ENCODE peak calls at places on chromosome 1, in six cellular contexts. One of them, this sample, is unnamed.

GRCh38 chr1:184775329-184775728 is 20.7 kb upstream of the EDEM3 start:
- DNase-seq in HCT116: no peak
- DNase-seq in HepG2: no peak
- DNase-seq in WTC11: no peak
- DNase-seq in K562: no peak
- DNase-seq in GM12878: no peak
- DNase-seq in this sample: no peak

GRCh38 chr1:86205741-86206140 is 49.2 kb upstream of the COL24A1 start:
- DNase-seq in K562: no peak
- DNase-seq in GM12878: no peak
- DNase-seq in HCT116: no peak
- DNase-seq in WTC11: no peak
- DNase-seq in HepG2: no peak
- DNase-seq in this sample: no peak

GRCh38 chr1:42926235-42926869 is 32.3 kb downstream of the SLC2A1 start:
- DNase-seq in GM12878: no peak
- DNase-seq in WTC11: no peak
- DNase-seq in HCT116: no peak
- DNase-seq in K562: no peak
- DNase-seq in HepG2: no peak
- DNase-seq in this sample: no peak

GRCh38 chr1:55585402-55585792 is 370.2 kb upstream of the USP24 start:
- DNase-seq in WTC11: no peak
- DNase-seq in K562: no peak
- DNase-seq in HCT116: no peak
- DNase-seq in GM12878: no peak
- DNase-seq in HepG2: no peak
- DNase-seq in this sample: no peak

GRCh38 chr1:214404154-214404553 is 123.2 kb downstream of the SMYD2 start:
- DNase-seq in GM12878: peak; percentile 12
- DNase-seq in HCT116: no peak
- DNase-seq in WTC11: no peak
- DNase-seq in K562: no peak
- DNase-seq in HepG2: no peak
- DNase-seq in this sample: no peak

GRCh38 chr1:92853299-92853698 is 21.5 kb downstream of the RPL5 start:
- DNase-seq in GM12878: no peak
- DNase-seq in HCT116: no peak
- DNase-seq in K562: no peak
- DNase-seq in HepG2: no peak
- DNase-seq in WTC11: no peak
- DNase-seq in this sample: no peak

GRCh38 chr1:109906160-109906838 is 4.3 kb upstream of the CSF1 start:
- DNase-seq in WTC11: no peak
- DNase-seq in HepG2: no peak
- DNase-seq in K562: no peak
- DNase-seq in GM12878: peak; percentile 61
- DNase-seq in HCT116: no peak
- DNase-seq in this sample: no peak

GRCh38 chr1:31155216-31155806 is 84.4 kb downstream of the NKAIN1 start:
- DNase-seq in WTC11: peak; percentile 76
- DNase-seq in HCT116: no peak
- DNase-seq in GM12878: no peak
- DNase-seq in K562: peak; percentile 90
- DNase-seq in HepG2: peak; percentile 65
- DNase-seq in this sample: peak; percentile 69

GRCh38 chr1:1431006-1431844 is 4.3 kb upstream of the VWA1 start:
- DNase-seq in GM12878: no peak
- DNase-seq in HCT116: no peak
- DNase-seq in WTC11: no peak
- DNase-seq in HepG2: peak; percentile 53
- DNase-seq in K562: no peak
- DNase-seq in this sample: no peak

GRCh38 chr1:1429671-1430073 is 5.8 kb upstream of the VWA1 start:
- DNase-seq in GM12878: no peak
- DNase-seq in K562: peak; percentile 32
- DNase-seq in HCT116: no peak
- DNase-seq in HepG2: peak; percentile 71
- DNase-seq in WTC11: no peak
- DNase-seq in this sample: peak; percentile 10

GRCh38 chr1:1431845-1432565 is 3.5 kb upstream of the VWA1 start:
- DNase-seq in HepG2: peak; percentile 87
- DNase-seq in GM12878: no peak
- DNase-seq in K562: no peak
- DNase-seq in HCT116: no peak
- DNase-seq in WTC11: peak; percentile 25
- DNase-seq in this sample: no peak

GRCh38 chr1:1428174-1428573 is 7.1 kb upstream of the ANKRD65 start:
- DNase-seq in K562: no peak
- DNase-seq in WTC11: no peak
- DNase-seq in HCT116: no peak
- DNase-seq in HepG2: no peak
- DNase-seq in GM12878: no peak
- DNase-seq in this sample: peak; percentile 5

DNA sequence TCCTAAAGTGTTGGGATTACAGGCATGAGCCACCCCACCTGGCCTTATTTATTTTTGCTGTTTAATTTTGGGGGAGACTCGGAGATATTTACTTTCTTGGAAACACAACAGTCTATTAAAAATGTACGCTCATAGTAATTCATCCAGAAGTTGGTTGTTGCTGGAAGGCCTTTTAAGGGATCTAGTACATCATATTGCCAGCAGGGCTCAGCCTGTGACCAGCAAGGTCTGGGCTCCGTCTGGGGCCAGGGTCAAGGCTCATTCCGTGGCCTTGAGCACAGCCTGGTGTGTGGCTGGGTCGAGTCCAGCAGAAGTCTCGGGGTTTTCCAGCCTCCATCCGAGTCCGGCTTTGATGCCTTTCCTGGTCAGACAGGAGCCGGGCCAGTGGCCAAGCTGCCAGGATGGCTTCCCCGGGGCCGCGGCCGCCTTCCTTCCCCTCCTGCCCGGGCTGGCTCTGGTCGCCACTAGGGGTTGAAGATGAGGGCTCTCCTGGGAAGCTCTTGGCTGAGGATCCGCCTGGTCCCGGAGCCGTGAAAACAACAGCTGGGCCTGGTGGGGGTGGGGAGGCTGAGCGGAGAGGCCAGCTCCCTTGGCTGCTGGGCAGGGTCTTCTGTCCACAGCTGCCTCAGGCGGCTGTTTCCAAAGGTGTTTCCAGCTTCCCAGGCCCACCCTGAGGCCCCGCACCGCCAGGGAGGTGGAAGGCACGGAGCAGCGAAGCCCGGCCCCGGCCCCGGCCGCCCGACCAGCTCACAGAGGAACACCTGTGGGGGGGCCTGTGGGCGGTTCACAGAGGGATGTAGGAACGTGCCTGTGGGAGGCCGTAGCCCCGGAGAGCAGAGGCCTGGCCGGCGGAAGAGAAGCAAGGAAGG is 5.1 kb upstream of the VWA1 start:
- DNase-seq in GM12878: no peak
- DNase-seq in K562: peak; percentile 28
- DNase-seq in WTC11: peak; percentile 62
- DNase-seq in HCT116: no peak
- DNase-seq in HepG2: peak; percentile 53
- DNase-seq in this sample: peak; percentile 32
- TF ChIP-seq SP1 in GM12878: no peak
- TF ChIP-seq SP1 in K562: no peak
- TF ChIP-seq SP1 in WTC11: peak; percentile 28
- TF ChIP-seq SP1 in HCT116: no peak
- TF ChIP-seq SP1 in HepG2: no peak
- TF ChIP-seq SP1 in this sample: no peak

GRCh38 chr1:221227460-221227859 is 348.2 kb downstream of the HLX start:
- DNase-seq in WTC11: no peak
- DNase-seq in HCT116: no peak
- DNase-seq in HepG2: no peak
- DNase-seq in K562: no peak
- DNase-seq in GM12878: no peak
- DNase-seq in this sample: no peak
- TF ChIP-seq SP1 in WTC11: no peak
- TF ChIP-seq SP1 in HCT116: no peak
- TF ChIP-seq SP1 in HepG2: no peak
- TF ChIP-seq SP1 in K562: no peak
- TF ChIP-seq SP1 in GM12878: no peak
- TF ChIP-seq SP1 in this sample: no peak

GRCh38 chr1:67134692-67135091 is at the start of gene C1orf141:
- DNase-seq in GM12878: no peak
- DNase-seq in HCT116: no peak
- DNase-seq in HepG2: no peak
- DNase-seq in K562: no peak
- DNase-seq in WTC11: peak; percentile 62
- DNase-seq in this sample: no peak
- TF ChIP-seq SP1 in GM12878: no peak
- TF ChIP-seq SP1 in HCT116: no peak
- TF ChIP-seq SP1 in HepG2: no peak
- TF ChIP-seq SP1 in K562: no peak
- TF ChIP-seq SP1 in WTC11: no peak
- TF ChIP-seq SP1 in this sample: no peak

DNA sequence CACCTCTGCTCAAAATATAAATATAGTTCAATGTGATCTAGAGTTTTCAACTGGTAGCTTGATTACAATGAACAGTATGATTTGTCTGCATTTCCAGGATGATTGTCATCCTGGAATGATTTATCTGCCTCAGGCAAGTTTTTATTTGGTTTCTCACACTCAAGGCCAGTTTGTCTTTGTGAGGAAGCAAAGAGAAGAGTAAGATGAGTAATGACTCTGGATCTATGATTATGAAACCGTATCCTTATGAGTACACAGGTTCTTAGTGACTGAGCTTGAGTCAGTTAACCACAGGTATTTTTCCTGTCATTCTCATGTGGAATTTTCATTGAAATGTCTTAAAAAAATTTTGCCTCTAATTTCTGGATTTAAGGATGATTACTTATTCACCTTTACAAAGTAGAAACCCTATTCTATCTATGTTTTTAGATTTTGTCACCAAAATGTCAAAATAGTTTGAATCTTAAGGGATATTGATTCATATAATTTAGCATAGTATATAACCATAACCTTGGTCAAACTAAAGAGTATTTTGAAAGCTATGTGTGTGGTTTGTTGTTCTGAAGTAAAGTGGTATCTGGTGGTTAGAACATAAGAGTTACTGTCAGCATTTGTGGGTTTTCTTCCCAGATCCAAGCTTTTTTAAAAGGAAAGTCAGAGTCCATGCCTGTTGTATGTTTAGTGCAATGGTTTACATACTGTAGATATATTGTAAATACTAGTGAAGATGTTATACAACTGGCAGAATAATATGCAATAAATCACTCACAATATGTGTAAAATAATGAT is 145.0 kb downstream of the RASAL2 start:
- DNase-seq in WTC11: no peak
- DNase-seq in GM12878: no peak
- DNase-seq in HepG2: peak; percentile 91
- DNase-seq in HCT116: peak; percentile 98
- DNase-seq in K562: no peak
- DNase-seq in this sample: no peak
- TF ChIP-seq SP1 in WTC11: no peak
- TF ChIP-seq SP1 in GM12878: no peak
- TF ChIP-seq SP1 in HepG2: no peak
- TF ChIP-seq SP1 in HCT116: peak; percentile 99
- TF ChIP-seq SP1 in K562: no peak
- TF ChIP-seq SP1 in this sample: no peak

GRCh38 chr1:2276803-2277580 is 48.9 kb downstream of the SKI start:
- DNase-seq in GM12878: no peak
- DNase-seq in K562: no peak
- DNase-seq in WTC11: no peak
- DNase-seq in HepG2: no peak
- DNase-seq in HCT116: no peak
- DNase-seq in this sample: no peak
- TF ChIP-seq SP1 in GM12878: no peak
- TF ChIP-seq SP1 in K562: no peak
- TF ChIP-seq SP1 in WTC11: no peak
- TF ChIP-seq SP1 in HepG2: no peak
- TF ChIP-seq SP1 in HCT116: no peak
- TF ChIP-seq SP1 in this sample: no peak

GRCh38 chr1:170692866-170693575 is 29.1 kb downstream of the PRRX1 start:
- DNase-seq in K562: no peak
- DNase-seq in HCT116: no peak
- DNase-seq in HepG2: no peak
- DNase-seq in GM12878: no peak
- DNase-seq in WTC11: no peak
- DNase-seq in this sample: peak; percentile 36
- TF ChIP-seq SP1 in K562: no peak
- TF ChIP-seq SP1 in HCT116: no peak
- TF ChIP-seq SP1 in HepG2: no peak
- TF ChIP-seq SP1 in GM12878: no peak
- TF ChIP-seq SP1 in WTC11: no peak
- TF ChIP-seq SP1 in this sample: no peak

DNA sequence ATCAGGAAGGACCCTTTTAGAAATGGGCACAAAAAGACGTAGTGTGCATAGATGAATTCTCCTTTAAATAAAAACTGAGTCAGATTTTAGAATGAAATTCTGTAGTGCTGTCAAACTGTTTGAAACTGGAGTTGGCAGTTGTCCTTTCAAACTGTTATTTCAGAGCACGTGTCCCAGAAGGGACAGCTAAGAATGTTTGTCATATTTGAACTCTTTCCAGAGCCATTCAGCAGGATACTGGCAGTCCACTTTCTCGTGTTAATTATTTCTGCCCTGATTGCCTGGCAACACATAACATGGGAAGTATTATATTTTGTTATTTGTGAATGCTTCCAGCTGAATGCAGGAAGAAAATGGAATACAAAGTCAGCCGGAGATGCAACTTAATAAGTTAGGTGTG is 212.3 kb upstream of the DPYD start:
- DNase-seq in HepG2: no peak
- DNase-seq in WTC11: no peak
- DNase-seq in GM12878: no peak
- DNase-seq in K562: no peak
- DNase-seq in HCT116: no peak
- DNase-seq in this sample: no peak
- TF ChIP-seq SP1 in HepG2: no peak
- TF ChIP-seq SP1 in WTC11: no peak
- TF ChIP-seq SP1 in GM12878: no peak
- TF ChIP-seq SP1 in K562: no peak
- TF ChIP-seq SP1 in HCT116: no peak
- TF ChIP-seq SP1 in this sample: no peak

DNA sequence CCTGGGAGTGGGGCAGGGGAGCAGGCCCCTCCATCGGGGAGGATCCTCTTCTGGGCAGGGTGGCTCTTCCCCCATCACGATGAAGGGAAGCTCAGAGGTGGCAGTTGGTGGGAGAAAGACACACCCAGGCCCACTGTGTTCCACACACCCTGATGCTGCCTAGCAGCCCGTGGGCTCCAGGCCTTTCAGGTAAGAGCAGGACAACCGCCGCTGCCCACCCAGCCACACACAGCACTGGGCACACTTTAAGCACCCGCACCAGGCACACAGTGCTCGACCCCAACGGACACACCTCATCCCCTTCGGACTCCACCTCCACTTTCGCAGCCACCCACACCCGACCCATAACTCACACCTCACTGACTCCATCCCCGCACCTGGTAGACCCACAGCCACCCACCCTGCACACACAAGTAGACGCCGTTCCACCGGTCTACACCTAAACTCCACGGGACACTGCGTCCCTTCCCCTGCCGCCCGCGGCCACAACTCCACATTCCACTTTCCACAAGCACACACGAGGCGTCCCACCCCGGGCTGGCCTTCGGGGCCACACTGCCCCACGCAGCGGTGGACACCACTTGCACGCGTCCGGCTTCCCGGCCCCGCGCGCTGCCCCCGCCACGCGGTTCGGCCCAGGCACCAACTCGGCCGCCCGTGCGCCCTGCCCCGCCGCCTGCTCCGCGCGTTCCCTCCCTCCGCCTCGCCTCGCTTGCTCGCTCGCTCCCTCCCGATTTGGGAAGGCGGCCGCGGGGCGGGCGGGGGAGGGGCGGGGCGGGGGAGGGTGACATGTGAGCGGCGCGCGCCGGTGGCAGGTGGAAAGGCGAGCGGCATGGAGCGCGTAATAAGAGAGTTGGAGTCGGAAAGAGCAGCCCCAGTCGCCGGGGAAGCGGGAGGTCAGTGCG is at the start of gene KCNQ4:
- DNase-seq in GM12878: no peak
- DNase-seq in HCT116: no peak
- DNase-seq in K562: peak; percentile 80
- DNase-seq in HepG2: no peak
- DNase-seq in WTC11: peak; percentile 68
- DNase-seq in this sample: peak; percentile 67
- TF ChIP-seq SP1 in GM12878: no peak
- TF ChIP-seq SP1 in HCT116: no peak
- TF ChIP-seq SP1 in K562: peak; percentile 13
- TF ChIP-seq SP1 in HepG2: no peak
- TF ChIP-seq SP1 in WTC11: no peak
- TF ChIP-seq SP1 in this sample: no peak

This sample was measured in HEK293T.